ENCODE peak calls at places on chromosomes 12 and 14, in eight cellular contexts. S, I, L, H, O, F, C and V are unnamed samples.

GRCh38 chr12:126353604-126354003 is 1288.4 kb downstream of the AACS start:
- DNase-seq in S (no peak), I (no peak), L (no peak), H (no peak), O (no peak), F (no peak), C (no peak), V (no peak)

GRCh38 chr12:122836027-122836921 is 1.0 kb downstream of the HIP1R start:
- DNase-seq in S (peak), I (no peak), L (peak), H (no peak), O (no peak), F (no peak), C (no peak), V (no peak)

GRCh38 chr12:93198086-93198485 is 179.6 kb upstream of the NUDT4 start:
- DNase-seq in S (no peak), I (no peak), L (peak), H (no peak), O (peak), F (peak), C (no peak), V (no peak)

GRCh38 chr12:57452937-57453509 is 2.1 kb upstream of the INHBE start:
- DNase-seq in S (peak), I (peak), L (peak), H (peak), O (peak), F (no peak), C (peak), V (no peak)

GRCh38 chr14:35416108-35416750 is 11.7 kb upstream of the NFKBIA start:
- DNase-seq in S (no peak), I (no peak), L (no peak), H (no peak), O (peak), F (no peak), C (no peak), V (no peak)

GRCh38 chr14:105348169-105348944 is 33.8 kb downstream of the PACS2 start:
- DNase-seq in S (no peak), I (no peak), L (no peak), H (no peak), O (no peak), F (no peak), C (no peak), V (no peak)

GRCh38 chr14:98169170-98169587 is 1102.8 kb downstream of the BCL11B start:
- DNase-seq in S (no peak), I (no peak), L (no peak), H (no peak), O (no peak), F (no peak), C (no peak), V (no peak)

GRCh38 chr14:88417594-88417993 is 32.1 kb downstream of the SPATA7 start:
- DNase-seq in S (no peak), I (no peak), L (no peak), H (peak), O (no peak), F (no peak), C (no peak), V (peak)

GRCh38 chr12:92156704-92157395 is 11.2 kb upstream of the BTG1 start:
- DNase-seq in S (no peak), I (no peak), L (no peak), H (no peak), O (no peak), F (no peak), C (no peak), V (no peak)

GRCh38 chr12:94284046-94284445 is 135.7 kb downstream of the PLXNC1 start:
- DNase-seq in S (no peak), I (no peak), L (no peak), H (no peak), O (no peak), F (no peak), C (no peak), V (no peak)

GRCh38 chr14:63045234-63045611 is at the start of gene KCNH5:
- DNase-seq in S (peak), I (no peak), L (no peak), H (no peak), O (peak), F (no peak), C (peak), V (no peak)